ENCODE peak calls at places on chromosomes 7 and 10, in four cellular contexts. Z is fibroblast of the aortic adventitia, J is transverse colon, Q is tibial artery. I is an unnamed sample.

GRCh38 chr10:13593560-13593959 is 6.8 kb downstream of the PRPF18 start:
- DNase-seq in Z (peak; percentile 48), Q (no peak), J (no peak), I (no peak)

GRCh38 chr10:89471110-89471814 is 56.9 kb downstream of the IFIT5 start:
- DNase-seq in J (no peak), Z (peak; percentile 32), Q (no peak), I (no peak)

GRCh38 chr10:86723009-86723408 is 33.4 kb upstream of the BMPR1A start:
- DNase-seq in Z (no peak), J (no peak), Q (no peak), I (no peak)

GRCh38 chr7:2886900-2887299 is 42.8 kb upstream of the GNA12 start:
- DNase-seq in Q (peak; percentile 38), Z (peak; percentile 83), J (peak; percentile 45), I (no peak)

GRCh38 chr10:69901623-69902505 is 100.2 kb downstream of the COL13A1 start:
- DNase-seq in Z (peak; percentile 51), Q (peak; percentile 51), J (peak; percentile 66), I (no peak)

GRCh38 chr7:24962418-24962962 is 17.5 kb downstream of the OSBPL3 start:
- DNase-seq in J (no peak), Q (no peak), Z (no peak), I (no peak)

GRCh38 chr7:15929406-15929805 is 242.9 kb upstream of the MEOX2 start:
- DNase-seq in J (no peak), Z (no peak), Q (no peak), I (no peak)

GRCh38 chr7:50792342-50793114 is 9.8 kb upstream of the GRB10 start:
- DNase-seq in Z (peak; percentile 72), Q (peak; percentile 38), J (peak; percentile 18), I (no peak)

GRCh38 chr10:23656735-23657134 is 217.9 kb downstream of the OTUD1 start:
- DNase-seq in J (no peak), Z (peak; percentile 46), Q (no peak), I (no peak)

GRCh38 chr10:4427524-4427923 is 398.5 kb upstream of the AKR1E2 start:
- DNase-seq in J (no peak), Q (no peak), Z (no peak), I (no peak)

GRCh38 chr7:1642291-1642728 is 27.8 kb upstream of the ELFN1 start:
- DNase-seq in J (no peak), Q (no peak), Z (no peak), I (no peak)

GRCh38 chr10:60901561-60902235 is 42.3 kb downstream of the RHOBTB1 start:
- DNase-seq in Z (no peak), J (no peak), Q (peak; percentile 41), I (no peak)

GRCh38 chr10:16280595-16280994 is 156.2 kb upstream of the PTER start:
- DNase-seq in Q (no peak), Z (no peak), J (no peak), I (no peak)

DNA sequence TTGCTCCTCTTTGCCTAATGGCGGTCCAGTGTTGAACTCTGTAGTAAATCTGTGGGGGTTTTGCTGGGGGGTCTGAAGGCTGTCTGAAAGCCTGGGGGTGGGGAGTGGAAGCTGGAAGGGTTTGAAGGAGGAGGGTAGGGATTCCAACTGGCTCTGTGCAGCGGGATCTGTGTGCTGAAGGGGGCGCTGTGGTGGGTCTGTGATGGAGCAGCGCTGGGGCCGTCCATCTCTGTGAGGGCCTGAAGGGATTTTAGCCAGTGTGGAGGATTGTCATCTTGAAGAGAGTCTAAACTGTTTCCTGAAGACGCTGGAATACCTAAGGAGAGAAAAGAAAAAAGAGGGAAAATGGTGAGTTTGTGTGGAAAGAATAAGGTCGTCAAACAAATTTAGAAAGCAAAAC is 129.2 kb downstream of the STRA8 start:
- DNase-seq in Q (no peak), J (no peak), Z (no peak), I (no peak)
- TF ChIP-seq CTCF in Q (no peak), J (no peak), Z (peak; percentile 2), I (no peak)

GRCh38 chr7:8433477-8434289 is at the start of gene NXPH1:
- DNase-seq in J (no peak), Q (no peak), Z (no peak), I (no peak)
- TF ChIP-seq CTCF in J (no peak), Q (no peak), Z (no peak), I (no peak)

GRCh38 chr10:71957546-71958275 is 6.5 kb upstream of the CHST3 start:
- DNase-seq in Z (peak; percentile 14), J (no peak), Q (no peak), I (no peak)
- TF ChIP-seq CTCF in Z (no peak), J (no peak), Q (no peak), I (no peak)

DNA sequence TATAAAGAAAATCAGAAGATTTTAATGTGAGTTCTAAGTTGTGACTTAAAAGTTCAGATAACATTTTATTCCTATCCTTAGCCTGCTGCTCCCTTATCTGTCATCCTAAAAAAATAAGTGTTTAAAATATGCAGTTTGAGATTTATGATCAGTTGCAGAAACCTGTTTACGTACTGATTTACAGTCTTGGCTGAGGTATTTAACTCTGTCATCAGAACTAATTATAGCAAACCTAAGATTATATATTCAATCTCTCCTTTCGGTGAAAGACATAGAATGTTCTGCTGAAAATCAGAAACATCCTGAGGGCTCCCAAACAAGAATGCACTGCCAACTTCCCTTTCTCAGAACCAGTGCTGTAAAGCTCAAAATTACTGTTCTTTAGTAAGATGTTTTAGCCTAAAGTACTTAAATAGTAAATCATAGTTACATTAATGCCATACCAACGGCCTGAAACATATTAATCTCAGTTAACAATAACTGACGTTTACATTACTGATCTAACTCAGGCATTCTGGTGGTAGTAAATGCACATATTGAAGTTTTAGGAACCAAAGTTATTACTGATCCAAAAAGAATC is 34.3 kb downstream of the FAM204A start:
- DNase-seq in Z (no peak), J (no peak), Q (no peak), I (no peak)
- TF ChIP-seq CTCF in Z (no peak), J (no peak), Q (no peak), I (no peak)

DNA sequence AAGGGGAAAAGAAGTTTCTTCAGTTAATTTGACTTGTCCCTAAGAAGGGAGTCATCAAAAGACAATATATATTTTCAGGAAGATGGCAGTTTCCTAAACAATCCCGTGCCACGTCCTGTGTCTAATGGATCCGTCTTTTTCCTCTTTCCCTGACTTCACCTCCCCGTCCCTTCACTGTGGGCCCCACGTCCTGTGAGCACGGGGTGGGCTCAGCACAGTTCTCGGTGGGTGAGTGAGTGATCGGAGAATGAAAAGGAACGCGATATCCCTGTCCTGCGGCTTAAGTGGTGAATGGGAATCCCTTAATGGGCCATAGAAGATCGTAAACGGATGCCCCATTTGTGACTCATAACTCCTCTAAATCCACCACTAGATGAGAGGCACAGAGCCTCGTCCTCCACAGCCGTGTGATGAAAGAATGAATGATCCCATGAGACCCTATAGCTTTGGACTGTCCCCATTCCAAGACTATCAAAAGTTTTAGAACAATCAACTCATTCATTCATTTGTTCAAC is 63.5 kb upstream of the PITRM1 start:
- DNase-seq in J (no peak), Z (no peak), Q (no peak), I (no peak)
- TF ChIP-seq CTCF in J (no peak), Z (no peak), Q (no peak), I (no peak)

GRCh38 chr7:124101173-124101768 is 68.4 kb upstream of the TMEM229A start:
- DNase-seq in J (no peak), Q (no peak), Z (peak; percentile 9), I (no peak)
- TF ChIP-seq CTCF in J (no peak), Q (no peak), Z (peak; percentile 25), I (no peak)

DNA sequence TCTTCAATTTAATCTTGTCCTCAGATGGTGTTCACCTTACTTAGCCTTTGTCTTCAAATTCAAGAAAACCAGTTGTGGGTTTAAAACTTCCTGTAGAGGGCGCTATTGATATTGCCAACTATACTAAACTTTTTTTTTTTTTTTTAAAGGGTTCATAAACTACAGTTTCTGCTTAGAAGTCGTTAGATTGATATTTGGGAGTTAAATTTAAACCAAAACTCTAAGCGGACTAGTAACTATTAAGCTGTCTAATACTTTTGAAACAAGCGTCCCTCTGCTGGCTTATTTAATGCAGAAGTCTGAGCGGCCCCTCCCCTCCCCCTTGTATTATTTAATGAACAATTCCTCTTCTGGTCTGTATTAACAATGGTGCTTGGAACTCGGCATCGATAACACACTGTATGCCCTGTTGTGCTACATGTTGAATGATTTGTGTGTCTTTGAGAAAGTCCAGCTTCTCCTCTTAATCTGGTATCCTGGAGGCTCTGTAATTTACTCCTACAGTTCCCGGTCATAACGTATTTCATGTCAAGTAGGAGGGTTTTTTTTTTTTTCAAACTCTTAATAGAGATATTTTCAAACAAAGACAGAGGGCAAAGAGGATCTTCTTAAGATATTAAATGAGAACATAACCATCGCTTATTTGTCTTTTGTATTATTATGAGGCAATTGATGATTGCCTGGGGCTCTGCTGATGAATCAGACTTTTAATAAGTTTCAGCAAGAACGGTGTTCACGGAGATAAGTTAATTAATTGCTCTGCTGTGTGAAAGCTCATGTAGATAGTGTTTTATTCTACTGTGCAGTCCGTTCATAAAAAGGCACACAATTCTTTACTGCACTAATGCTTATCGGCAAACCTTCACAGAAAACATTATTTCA is 22.6 kb upstream of the CREB5 start:
- DNase-seq in Z (peak; percentile 86), J (no peak), Q (no peak), I (no peak)
- TF ChIP-seq CTCF in Z (peak; percentile 75), J (peak; percentile 89), Q (peak; percentile 68), I (peak; percentile 9)